ENCODE peak calls at places on chromosomes 4 and X, in nine cellular contexts. K, H, V, Y, C, E, Q, D and W are unnamed samples.

GRCh38 chrX:153477039-153477438 is 6.7 kb upstream of the HAUS7 start:
- DNase-seq in Q (peak; percentile 36), D (no peak), K (no peak), V (peak; percentile 59), H (no peak), E (no peak), C (peak; percentile 87), Y (no peak), W (peak; percentile 26)

GRCh38 chr4:123083612-123084011 is 161.2 kb upstream of the NUDT6 start:
- DNase-seq in Q (no peak), K (no peak), Y (no peak), V (no peak), E (no peak), C (no peak), H (no peak), D (no peak), W (no peak)

GRCh38 chr4:107183155-107183774 is 147.2 kb upstream of the DKK2 start:
- DNase-seq in V (peak; percentile 58), H (no peak), E (no peak), Y (peak; percentile 47), D (no peak), C (peak; percentile 69), K (no peak), Q (no peak), W (peak; percentile 45)

GRCh38 chr4:95360911-95361695 is 187.7 kb downstream of the UNC5C start:
- DNase-seq in E (no peak), Y (no peak), K (no peak), Q (no peak), H (no peak), V (no peak), D (no peak), C (no peak), W (no peak)

GRCh38 chr4:876780-877179 is 50.9 kb upstream of the CPLX1 start:
- DNase-seq in H (no peak), Q (no peak), D (no peak), V (no peak), E (no peak), K (no peak), Y (no peak), C (no peak), W (no peak)

GRCh38 chrX:51694254-51694653 is 11.6 kb upstream of the CENPVL2 start:
- DNase-seq in Y (no peak), D (no peak), K (no peak), Q (no peak), H (no peak), E (no peak), C (no peak), V (no peak), W (no peak)

GRCh38 chr4:110610940-110611785 is 11.7 kb downstream of the PITX2 start:
- DNase-seq in K (no peak), Y (no peak), Q (no peak), C (no peak), D (peak; percentile 78), E (no peak), V (no peak), H (no peak), W (no peak)

GRCh38 chr4:3302164-3302785 is 9.5 kb downstream of the RGS12 start:
- DNase-seq in H (no peak), K (peak; percentile 64), D (no peak), V (no peak), Q (peak; percentile 17), Y (no peak), C (peak; percentile 74), E (peak; percentile 57), W (no peak)

GRCh38 chr4:142721187-142721586 is 124.9 kb downstream of the INPP4B start:
- DNase-seq in Q (no peak), D (no peak), V (peak; percentile 10), C (no peak), H (no peak), E (no peak), Y (peak; percentile 47), K (no peak), W (peak; percentile 38)

GRCh38 chrX:150478496-150479492 is 89.6 kb upstream of the MTM1 start:
- DNase-seq in D (no peak), H (no peak), Y (no peak), Q (no peak), K (no peak), C (no peak), V (no peak), E (no peak), W (no peak)

GRCh38 chr4:164761746-164762275 is 7.9 kb downstream of the SMIM31 start:
- DNase-seq in K (no peak), Q (no peak), Y (no peak), H (no peak), V (no peak), E (no peak), C (no peak), D (no peak), W (no peak)
- H3K27ac ChIP-seq in K (no peak overlapping the region), Q (no peak overlapping the region), Y (no peak overlapping the region), H (no peak overlapping the region), V (no peak overlapping the region), E (no peak overlapping the region), C (no peak overlapping the region), D (peak overlapping the region; percentile 67), W (no peak overlapping the region)

GRCh38 chrX:31988975-31989374 is 917.1 kb upstream of the FTHL17 start:
- DNase-seq in K (no peak), Y (no peak), Q (no peak), C (no peak), E (no peak), H (no peak), V (no peak), D (no peak), W (no peak)
- TF ChIP-seq CTCF in K (no peak), Y (no peak), Q (no peak), C (no peak), E (no peak), H (no peak), V (no peak), D (no peak), W (no peak)

GRCh38 chr4:146381263-146381872 is 140.4 kb downstream of the SLC10A7 start:
- DNase-seq in D (no peak), K (no peak), V (peak; percentile 8), E (no peak), C (peak; percentile 30), H (no peak), Y (no peak), Q (no peak), W (no peak)
- H3K27ac ChIP-seq in D (no peak overlapping the region), K (no peak overlapping the region), V (no peak overlapping the region), E (no peak overlapping the region), C (no peak overlapping the region), H (no peak overlapping the region), Y (no peak overlapping the region), Q (no peak overlapping the region), W (no peak overlapping the region)

DNA sequence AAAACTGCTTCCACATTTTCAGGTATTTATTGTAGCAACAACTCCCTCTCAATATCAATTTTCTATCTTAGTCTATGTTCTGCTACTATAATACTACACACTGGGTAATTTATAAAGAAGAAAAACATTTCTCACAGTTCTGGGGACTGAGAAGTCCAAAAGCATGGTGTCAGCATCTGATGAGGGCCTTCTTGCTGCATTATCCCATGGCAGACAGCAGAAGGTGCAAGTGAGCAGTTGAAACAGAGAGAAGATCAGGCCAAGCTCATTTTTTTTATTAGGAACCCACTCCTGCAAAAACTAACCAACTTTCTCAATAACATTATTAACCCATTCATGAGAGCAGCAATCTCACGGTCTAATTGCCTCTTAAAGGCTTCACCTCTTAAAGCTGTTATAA is 376.0 kb downstream of the RAB28 start:
- DNase-seq in E (no peak), V (no peak), C (no peak), Q (no peak), D (no peak), H (no peak), Y (no peak), K (no peak), W (no peak)
- TF ChIP-seq CTCF in E (no peak), V (no peak), C (no peak), Q (no peak), D (no peak), H (no peak), Y (peak; percentile 8), K (no peak), W (no peak)